ENCODE peak calls at places on chromosomes 16 and 17, in five cellular contexts. W, O, N, H and S are unnamed samples. For H3K4me1 and H3K9me3, the result is how much of the 10 kb centered on the place peaks cover.

GRCh38 chr16:50496990-50497389 is 51.2 kb upstream of the NKD1 start:
- DNase-seq in W (no peak), O (no peak), N (peak), H (no peak), S (no peak)

GRCh38 chr17:64632606-64633005 is 29.5 kb downstream of the SMURF2 start:
- DNase-seq in W (no peak), O (no peak), N (peak), H (no peak), S (no peak)

GRCh38 chr16:47018223-47018891 is 44.9 kb upstream of the DNAJA2 start:
- DNase-seq in W (peak), O (peak), N (peak), H (peak), S (no peak)

GRCh38 chr17:77885678-77886386 is 72.7 kb upstream of the TNRC6C start:
- DNase-seq in W (no peak), O (no peak), N (no peak), H (no peak), S (no peak)

GRCh38 chr17:36498560-36499300 is 12.2 kb downstream of the ZNHIT3 start:
- DNase-seq in W (peak), O (no peak), N (no peak), H (no peak), S (no peak)

GRCh38 chr17:40373324-40373723 is 8.8 kb upstream of the GJD3 start:
- DNase-seq in W (no peak), O (no peak), N (peak), H (no peak), S (no peak)

GRCh38 chr16:78425957-78426590 is 326.6 kb downstream of the WWOX start:
- DNase-seq in W (peak), O (no peak), N (no peak), H (no peak), S (no peak)

GRCh38 chr16:65249768-65250167 is 127.9 kb upstream of the CDH11 start:
- DNase-seq in W (no peak), O (no peak), N (peak), H (no peak), S (no peak)

GRCh38 chr16:15660203-15660601 is 10.2 kb downstream of the NDE1 start:
- DNase-seq in W (no peak), O (no peak), N (no peak), H (no peak), S (no peak)

GRCh38 chr16:57530104-57530522 is 6.3 kb downstream of the CCDC102A start:
- DNase-seq in W (peak), O (no peak), N (peak), H (peak), S (peak)

GRCh38 chr17:82668631-82669099 is 20.4 kb upstream of the WDR45B start:
- DNase-seq in W (peak), O (peak), N (peak), H (no peak), S (no peak)

GRCh38 chr16:69115361-69115760 is 9.9 kb downstream of the HAS3 start:
- DNase-seq in W (no peak), O (no peak), N (no peak), H (no peak), S (peak)

GRCh38 chr17:65231086-65231485 is 93.9 kb downstream of the RGS9 start:
- DNase-seq in W (no peak), O (peak), N (no peak), H (no peak), S (no peak)

GRCh38 chr16:66662445-66663194 is 33.9 kb downstream of the CMTM4 start:
- DNase-seq in W (peak), O (peak), N (peak), H (no peak), S (no peak)

GRCh38 chr17:61581611-61582349 is 9.2 kb downstream of the NACA2 start:
- DNase-seq in W (no peak), O (no peak), N (no peak), H (no peak), S (no peak)

GRCh38 chr17:22461460-22462145 is 769.3 kb downstream of the KCNJ18 start:
- DNase-seq in W (no peak), O (no peak), N (no peak), H (no peak), S (no peak)

GRCh38 chr16:78244131-78244899 is 144.9 kb downstream of the WWOX start:
- DNase-seq in W (no peak), O (no peak), N (peak), H (no peak), S (no peak)

GRCh38 chr17:31078290-31078689 is 16.5 kb upstream of the NF1 start:
- DNase-seq in W (no peak), O (peak), N (no peak), H (no peak), S (no peak)

GRCh38 chr17:58319181-58320162 is 9.1 kb downstream of the TSPOAP1 start:
- DNase-seq in W (no peak), O (no peak), N (no peak), H (peak), S (peak)

GRCh38 chr17:77857613-77858012 is 100.9 kb upstream of the TNRC6C start:
- DNase-seq in W (no peak), O (no peak), N (peak), H (no peak), S (no peak)

GRCh38 chr16:1390239-1390638 is 24.3 kb downstream of the UNKL start:
- DNase-seq in W (no peak), O (no peak), N (no peak), H (no peak), S (no peak)

GRCh38 chr16:46768809-46769208 is 20.7 kb upstream of the MYLK3 start:
- DNase-seq in W (no peak), O (no peak), N (no peak), H (no peak), S (no peak)

GRCh38 chr17:33229028-33229427 is 64.1 kb downstream of the ASIC2 start:
- DNase-seq in W (no peak), O (no peak), N (no peak), H (no peak), S (no peak)

GRCh38 chr16:22358000-22358399 is 16.4 kb downstream of the CDR2 start:
- DNase-seq in W (no peak), O (no peak), N (peak), H (no peak), S (no peak)

GRCh38 chr16:24635900-24636610 is 93.4 kb upstream of the TNRC6A start:
- DNase-seq in W (peak), O (peak), N (peak), H (no peak), S (peak)

GRCh38 chr17:58756246-58757161 is 850 bp downstream of the PPM1E start:
- DNase-seq in W (peak), O (no peak), N (peak), H (no peak), S (no peak)

GRCh38 chr17:4968916-4969550 is 1.4 kb upstream of the SPAG7 start:
- DNase-seq in W (peak), O (peak), N (peak), H (no peak), S (no peak)

GRCh38 chr16:21990381-21990944 is 10.5 kb downstream of the PDZD9 start:
- DNase-seq in W (no peak), O (no peak), N (no peak), H (no peak), S (no peak)

GRCh38 chr16:57297856-57298255 is 13.4 kb upstream of the PLLP start:
- DNase-seq in W (no peak), O (no peak), N (no peak), H (peak), S (no peak)

GRCh38 chr17:538096-538973 is 176.3 kb downstream of the VPS53 start:
- DNase-seq in W (no peak), O (no peak), N (peak), H (no peak), S (no peak)

GRCh38 chr17:76547183-76547641 is 7.4 kb downstream of the PRCD start:
- DNase-seq in W (peak), O (peak), N (peak), H (peak), S (peak)

GRCh38 chr17:65514541-65514940 is 46.9 kb downstream of the AXIN2 start:
- DNase-seq in W (no peak), O (no peak), N (peak), H (no peak), S (peak)

GRCh38 chr16:15636392-15636873 is 6.5 kb downstream of the MARF1 start:
- DNase-seq in W (no peak), O (no peak), N (no peak), H (no peak), S (no peak)

GRCh38 chr16:30346286-30346685 is 8.8 kb downstream of the CD2BP2 start:
- DNase-seq in W (no peak), O (no peak), N (no peak), H (no peak), S (no peak)

GRCh38 chr16:4613636-4614570 is 785 bp downstream of the UBALD1 start:
- DNase-seq in W (peak), O (peak), N (peak), H (no peak), S (no peak)

GRCh38 chr16:66432429-66432828 is 5.3 kb downstream of the BEAN1 start:
- DNase-seq in W (no peak), O (no peak), N (no peak), H (no peak), S (no peak)

GRCh38 chr17:43563262-43564079 is 17.3 kb upstream of the ETV4 start:
- DNase-seq in W (no peak), O (no peak), N (no peak), H (no peak), S (no peak)

GRCh38 chr17:7281953-7282751 is 634 bp downstream of the SLC2A4 start:
- DNase-seq in W (peak), O (no peak), N (no peak), H (no peak), S (no peak)

GRCh38 chr16:87602005-87602790 is at the start of gene JPH3:
- DNase-seq in W (peak), O (peak), N (no peak), H (no peak), S (no peak)

GRCh38 chr16:85560932-85561247 is 52.2 kb upstream of the GSE1 start:
- DNase-seq in W (no peak), O (no peak), N (no peak), H (no peak), S (no peak)

GRCh38 chr16:85555549-85556455 is 57.3 kb upstream of the GSE1 start:
- DNase-seq in W (peak), O (peak), N (no peak), H (no peak), S (peak)

GRCh38 chr16:85556456-85557082 is 56.6 kb upstream of the GSE1 start:
- DNase-seq in W (peak), O (peak), N (peak), H (no peak), S (peak)

GRCh38 chr16:85557083-85557975 is 55.8 kb upstream of the GSE1 start:
- DNase-seq in W (peak), O (peak), N (no peak), H (no peak), S (peak)

DNA sequence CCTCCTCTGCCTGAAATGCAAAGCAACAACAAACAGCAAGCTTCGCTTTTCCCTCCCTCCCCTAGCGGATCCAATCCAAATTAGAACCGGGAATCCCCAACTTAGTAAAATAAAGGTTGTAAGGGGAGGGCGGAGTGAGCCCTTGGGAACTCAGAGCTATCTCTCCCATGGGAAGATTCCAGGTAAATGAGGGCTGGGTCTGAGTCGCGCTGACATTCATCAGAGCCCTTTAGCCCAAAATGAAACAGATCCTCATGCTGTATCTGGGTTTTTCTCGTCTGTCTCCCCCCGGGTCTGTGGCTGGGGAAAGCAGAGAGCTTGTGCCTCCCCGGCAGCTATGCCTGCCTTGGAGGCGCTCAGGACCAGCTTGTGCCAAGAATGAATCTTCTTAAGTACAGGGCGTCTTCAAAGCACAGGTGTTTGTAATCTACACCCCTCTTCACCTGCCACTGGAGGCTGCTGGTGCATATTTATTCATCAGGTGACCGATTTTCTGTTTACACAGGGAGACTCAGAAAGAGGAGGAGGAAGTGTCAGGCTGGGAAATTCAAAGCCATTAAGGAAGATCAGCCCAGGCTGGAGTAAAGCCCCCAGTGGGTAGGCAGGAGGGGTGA is 55.0 kb upstream of the GSE1 start:
- DNase-seq in W (no peak), O (no peak), N (no peak), H (no peak), S (no peak)
- H3K27ac ChIP-seq in W (peak), O (peak), N (no peak), H (peak), S (peak)

DNA sequence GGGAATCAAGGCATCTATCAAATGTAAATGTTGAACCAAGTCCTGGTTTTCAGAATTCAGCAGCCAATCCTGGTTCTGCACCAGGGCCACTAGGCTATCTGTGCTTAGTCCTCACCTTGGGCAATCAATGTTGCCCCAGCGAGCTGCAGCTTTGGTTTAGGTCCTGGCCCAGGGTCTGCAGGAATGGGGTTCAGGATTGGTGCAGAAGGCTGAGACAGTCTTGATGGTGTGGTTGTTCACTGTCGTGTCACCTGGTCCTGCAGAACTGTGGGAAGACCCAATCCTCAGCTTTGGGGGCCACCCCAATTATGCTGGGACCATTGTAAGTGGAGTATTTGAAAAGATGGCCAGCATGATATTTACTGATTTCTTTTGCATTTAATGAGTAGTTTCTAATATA is 10.6 kb downstream of the TERF2IP start:
- DNase-seq in W (no peak), O (no peak), N (no peak), H (no peak), S (no peak)
- H3K4me1 ChIP-seq in W (under half), O (under half), N (under half), H (under half), S (under half)

GRCh38 chr16:63928421-63928820 is 1193.4 kb downstream of the CDH11 start:
- DNase-seq in W (no peak), O (no peak), N (no peak), H (no peak), S (no peak)
- H3K9me3 ChIP-seq in W (under half), O (under half), N (under half), H (under half), S (under half)

GRCh38 chr17:46208997-46209396 is 15.8 kb upstream of the KANSL1 start:
- DNase-seq in W (no peak), O (no peak), N (no peak), H (no peak), S (no peak)
- H3K27ac ChIP-seq in W (no peak), O (no peak), N (no peak), H (no peak), S (no peak)

GRCh38 chr16:70574595-70575271 is 51.1 kb downstream of the SF3B3 start:
- DNase-seq in W (no peak), O (no peak), N (no peak), H (no peak), S (peak)
- H3K4me1 ChIP-seq in W (under half), O (under half), N (under half), H (under half), S (under half)

GRCh38 chr16:35687071-35687470 is 2227.7 kb downstream of the TP53TG3F start:
- DNase-seq in W (no peak), O (no peak), N (no peak), H (no peak), S (no peak)

GRCh38 chr16:35691057-35691456 is 2231.6 kb downstream of the TP53TG3F start:
- DNase-seq in W (no peak), O (no peak), N (no peak), H (no peak), S (peak)

GRCh38 chr16:35690413-35690812 is 2231.0 kb downstream of the TP53TG3F start:
- DNase-seq in W (no peak), O (no peak), N (no peak), H (no peak), S (peak)

GRCh38 chr16:35687781-35688180 is 2228.4 kb downstream of the TP53TG3F start:
- DNase-seq in W (no peak), O (no peak), N (no peak), H (no peak), S (no peak)

DNA sequence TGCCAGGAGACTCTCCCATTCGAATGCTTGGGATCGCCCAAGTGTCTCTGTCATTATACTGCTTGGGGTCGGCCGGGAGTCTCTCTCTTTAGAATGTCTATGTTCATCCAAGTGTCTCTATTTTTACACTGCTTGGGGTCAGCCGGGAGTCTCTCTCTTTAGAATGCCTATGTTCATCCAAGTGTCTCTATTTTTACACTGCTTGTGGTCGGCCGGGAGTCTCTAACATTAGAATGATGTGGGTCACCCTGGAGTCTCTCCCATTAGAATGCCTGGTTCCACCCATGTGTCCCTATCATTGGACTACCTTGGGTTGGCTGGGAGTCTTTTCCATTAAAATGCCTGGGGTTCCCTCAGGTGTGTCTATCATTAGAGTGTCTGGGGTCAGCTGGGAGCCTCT is 2230.4 kb downstream of the TP53TG3F start:
- DNase-seq in W (no peak), O (no peak), N (no peak), H (no peak), S (peak)
- H3K9me3 ChIP-seq in W (under half), O (under half), N (under half), H (half or more), S (under half)

GRCh38 chr16:56262879-56263245 is 71.6 kb downstream of the GNAO1 start:
- DNase-seq in W (no peak), O (no peak), N (no peak), H (no peak), S (no peak)
- H3K27ac ChIP-seq in W (peak), O (no peak), N (no peak), H (no peak), S (no peak)

GRCh38 chr16:70708381-70709253 is 22.8 kb upstream of the MTSS2 start:
- DNase-seq in W (no peak), O (no peak), N (no peak), H (no peak), S (no peak)
- H3K4me1 ChIP-seq in W (under half), O (half or more), N (under half), H (under half), S (under half)

GRCh38 chr17:28701987-28702751 is 9.5 kb downstream of the PROCA1 start:
- DNase-seq in W (no peak), O (no peak), N (no peak), H (no peak), S (no peak)

GRCh38 chr17:28702752-28703150 is 8.9 kb downstream of the PROCA1 start:
- DNase-seq in W (no peak), O (no peak), N (no peak), H (no peak), S (no peak)

GRCh38 chr17:28700278-28700677 is 11.4 kb downstream of the PROCA1 start:
- DNase-seq in W (no peak), O (no peak), N (no peak), H (no peak), S (no peak)

GRCh38 chr17:28700830-28701492 is 10.7 kb downstream of the PROCA1 start:
- DNase-seq in W (no peak), O (no peak), N (no peak), H (no peak), S (no peak)

GRCh38 chr17:28698253-28698941 is 13.3 kb downstream of the PROCA1 start:
- DNase-seq in W (no peak), O (peak), N (no peak), H (no peak), S (no peak)
- H3K9me3 ChIP-seq in W (under half), O (under half), N (under half), H (under half), S (under half)